ENCODE peak calls at places on chromosomes 1 and 21, in six cellular contexts. P is hypothalamus, A is AG04450, S is H54, I is iris pigment epithelial cell, K is dorsolateral prefrontal cortex. W is an unnamed sample.
A peak's percentile ranks its signal among the peaks of the same experiment; 100 is the strongest.

GRCh38 chr1:230937370-230937769 is 41.3 kb downstream of the TTC13 start:
- DNase-seq in I (peak; percentile 19), P (no peak), S (no peak), A (no peak), K (no peak), W (no peak)

GRCh38 chr1:41487729-41488598 is 3.5 kb upstream of the EDN2 start:
- DNase-seq in I (no peak), P (no peak), A (no peak), S (no peak), K (no peak), W (no peak)

GRCh38 chr21:33403786-33404571 is 766 bp downstream of the IFNGR2 start:
- DNase-seq in S (peak; percentile 51), I (peak; percentile 58), K (peak; percentile 71), P (peak; percentile 43), A (no peak), W (no peak)

GRCh38 chr1:189775343-189775742 is 702.3 kb downstream of the BRINP3 start:
- DNase-seq in P (no peak), S (peak; percentile 2), I (peak; percentile 94), K (no peak), A (peak; percentile 78), W (no peak)

GRCh38 chr1:78048446-78048845 is 2.7 kb downstream of the GIPC2 start:
- DNase-seq in K (no peak), P (no peak), I (no peak), A (no peak), S (no peak), W (no peak)

GRCh38 chr1:70659891-70660290 is 248.8 kb downstream of the CTH start:
- DNase-seq in I (no peak), S (no peak), P (no peak), K (no peak), A (no peak), W (no peak)

GRCh38 chr21:42021751-42022430 is 11.7 kb upstream of the ZBTB21 start:
- DNase-seq in I (no peak), A (no peak), K (no peak), S (no peak), P (no peak), W (peak; percentile 38)

GRCh38 chr1:16173447-16174260 is 17.8 kb upstream of the EPHA2 start:
- DNase-seq in S (peak; percentile 75), A (no peak), I (peak; percentile 77), K (no peak), P (no peak), W (no peak)

GRCh38 chr1:159431904-159432303 is at the start of gene OR10J4:
- DNase-seq in P (no peak), I (no peak), K (no peak), A (no peak), S (no peak), W (no peak)

GRCh38 chr1:82567308-82567707 is 766.6 kb downstream of the ADGRL2 start:
- DNase-seq in P (no peak), K (no peak), A (no peak), I (no peak), S (no peak), W (no peak)

GRCh38 chr1:24343412-24344089 is 24.4 kb downstream of the GRHL3 start:
- DNase-seq in I (no peak), A (no peak), K (no peak), S (no peak), P (no peak), W (no peak)

GRCh38 chr21:32147041-32147440 is 131.8 kb downstream of the MIS18A start:
- DNase-seq in I (no peak), P (no peak), K (no peak), A (no peak), S (no peak), W (no peak)

GRCh38 chr1:178098262-178098661 is 4.4 kb downstream of the RASAL2 start:
- DNase-seq in P (no peak), I (peak; percentile 60), K (no peak), A (no peak), S (no peak), W (no peak)

GRCh38 chr1:192303029-192303428 is 13.8 kb upstream of the RGS21 start:
- DNase-seq in A (no peak), P (no peak), I (peak; percentile 5), K (no peak), S (no peak), W (no peak)

GRCh38 chr1:59605761-59606160 is 209.0 kb upstream of the HOOK1 start:
- DNase-seq in I (peak; percentile 45), A (peak; percentile 26), S (no peak), P (no peak), K (no peak), W (no peak)

GRCh38 chr1:14511856-14512585 is 86.5 kb upstream of the KAZN start:
- DNase-seq in K (no peak), I (no peak), P (no peak), S (no peak), A (no peak), W (no peak)

GRCh38 chr21:34553199-34553952 is 41.4 kb upstream of the KCNE1 start:
- DNase-seq in P (no peak), K (no peak), S (peak; percentile 56), I (peak; percentile 74), A (no peak), W (no peak)